ENCODE peak calls at places on chromosomes 1 and 21, in seven cellular contexts. K is activated CD4-positive, alpha-beta T cell treated with anti-CD3 and anti-CD28 coated beads for 4 hours; A is kidney tubule cell; S is left colon; C is iris pigment epithelial cell; B is T-helper 2 cell; F is brain microvascular endothelial cell. H is an unnamed sample.

GRCh38 chr1:212566522-212567479 is 41.8 kb upstream of the ATF3 start:
- DNase-seq in K (peak), A (peak), S (peak), C (peak), B (peak), F (no peak), H (peak)

GRCh38 chr1:204367956-204368355 is 8.2 kb upstream of the PLEKHA6 start:
- DNase-seq in K (no peak), A (no peak), S (no peak), C (no peak), B (no peak), F (no peak), H (no peak)

GRCh38 chr1:201022824-201023516 is 544 bp downstream of the KIF21B start:
- DNase-seq in K (peak), A (no peak), S (peak), C (peak), B (no peak), F (no peak), H (no peak)

GRCh38 chr1:205934788-205935187 is 8.5 kb downstream of the SLC26A9 start:
- DNase-seq in K (no peak), A (no peak), S (no peak), C (no peak), B (no peak), F (no peak), H (no peak)

GRCh38 chr1:145845144-145845513 is 301 bp upstream of the NUDT17 start:
- DNase-seq in K (peak), A (no peak), S (no peak), C (no peak), B (no peak), F (no peak), H (no peak)

GRCh38 chr21:39502631-39503030 is 50.9 kb downstream of the SH3BGR start:
- DNase-seq in K (no peak), A (no peak), S (no peak), C (no peak), B (no peak), F (no peak), H (no peak)

GRCh38 chr1:151147132-151147503 is 687 bp upstream of the SEMA6C start:
- DNase-seq in K (no peak), A (peak), S (no peak), C (peak), B (no peak), F (no peak), H (peak)

GRCh38 chr1:154840557-154841176 is 29.4 kb downstream of the KCNN3 start:
- DNase-seq in K (no peak), A (peak), S (no peak), C (peak), B (no peak), F (no peak), H (no peak)

GRCh38 chr1:111620412-111620971 is 903 bp downstream of the RAP1A start:
- DNase-seq in K (no peak), A (no peak), S (no peak), C (peak), B (peak), F (peak), H (peak)

GRCh38 chr1:209249280-209249670 is 334.2 kb upstream of the CAMK1G start:
- DNase-seq in K (no peak), A (no peak), S (no peak), C (no peak), B (no peak), F (no peak), H (no peak)

GRCh38 chr1:177567393-177567792 is 396.6 kb downstream of the BRINP2 start:
- DNase-seq in K (no peak), A (peak), S (no peak), C (peak), B (no peak), F (no peak), H (peak)

GRCh38 chr1:40976952-40977690 is 2.4 kb upstream of the CTPS1 start:
- DNase-seq in K (no peak), A (peak), S (no peak), C (peak), B (no peak), F (peak), H (no peak)

GRCh38 chr1:27934818-27935549 is at the start of gene SMPDL3B:
- DNase-seq in K (no peak), A (peak), S (peak), C (no peak), B (no peak), F (no peak), H (peak)

GRCh38 chr1:167995038-167995437 is 58.2 kb upstream of the MPC2 start:
- DNase-seq in K (no peak), A (no peak), S (no peak), C (peak), B (no peak), F (no peak), H (no peak)

GRCh38 chr1:26083246-26083645 is 15.8 kb upstream of the TRIM63 start:
- DNase-seq in K (no peak), A (peak), S (no peak), C (peak), B (no peak), F (peak), H (peak)

GRCh38 chr1:209386156-209386555 is 197.4 kb upstream of the CAMK1G start:
- DNase-seq in K (no peak), A (no peak), S (no peak), C (no peak), B (no peak), F (no peak), H (no peak)

GRCh38 chr21:39849014-39849655 is 18.1 kb upstream of the PCP4 start:
- DNase-seq in K (no peak), A (no peak), S (no peak), C (peak), B (no peak), F (no peak), H (no peak)

GRCh38 chr1:188194916-188195315 is 1366.2 kb downstream of the PLA2G4A start:
- DNase-seq in K (no peak), A (no peak), S (no peak), C (no peak), B (no peak), F (no peak), H (no peak)

GRCh38 chr21:38126677-38127271 is 130.0 kb upstream of the KCNJ15 start:
- DNase-seq in K (peak), A (peak), S (peak), C (peak), B (peak), F (peak), H (peak)

GRCh38 chr1:95679262-95679661 is 445.3 kb downstream of the RWDD3 start:
- DNase-seq in K (no peak), A (no peak), S (no peak), C (no peak), B (no peak), F (no peak), H (no peak)

GRCh38 chr1:182147136-182147815 is 85.8 kb upstream of the ZNF648 start:
- DNase-seq in K (no peak), A (no peak), S (peak), C (no peak), B (no peak), F (no peak), H (peak)

GRCh38 chr1:162003061-162003824 is 20.4 kb downstream of the OLFML2B start:
- DNase-seq in K (no peak), A (peak), S (no peak), C (peak), B (no peak), F (peak), H (peak)

GRCh38 chr1:178874966-178875365 is 4.1 kb upstream of the ANGPTL1 start:
- DNase-seq in K (no peak), A (no peak), S (no peak), C (no peak), B (no peak), F (no peak), H (no peak)

GRCh38 chr1:119286587-119287181 is 81.9 kb upstream of the HAO2 start:
- DNase-seq in K (no peak), A (peak), S (peak), C (peak), B (no peak), F (peak), H (peak)

GRCh38 chr21:42472521-42472920 is 23.5 kb downstream of the RSPH1 start:
- DNase-seq in K (no peak), A (no peak), S (peak), C (no peak), B (no peak), F (no peak), H (no peak)

H was measured in mammary epithelial cell.